ENCODE peak calls at places on chromosome 22, in nine cellular contexts. D is hepatocyte, Y is body of pancreas, V is cardiac fibroblast, E is spleen, X is neural progenitor cell, N is heart right ventricle, W is pancreas, M is MM.1S. L is an unnamed sample.

GRCh38 chr22:38177926-38178604 is 3.6 kb downstream of the PLA2G6 start:
- DNase-seq in D (peak; percentile 80), Y (peak; percentile 58), V (peak; percentile 85), E (no peak), X (peak; percentile 67), N (no peak), W (no peak), M (no peak), L (peak; percentile 92)

GRCh38 chr22:30689622-30690021 is 5.1 kb upstream of the OSBP2 start:
- DNase-seq in D (no peak), Y (no peak), V (no peak), E (no peak), X (no peak), N (no peak), W (no peak), M (no peak), L (no peak)

GRCh38 chr22:20606041-20606783 is 98.8 kb downstream of the MED15 start:
- DNase-seq in D (peak; percentile 93), Y (peak; percentile 93), V (peak; percentile 73), E (peak; percentile 88), X (peak; percentile 84), N (peak; percentile 22), W (peak; percentile 88), M (peak; percentile 81), L (peak; percentile 87)

GRCh38 chr22:17285661-17286060 is 66.4 kb upstream of the ADA2 start:
- DNase-seq in D (no peak), Y (no peak), V (no peak), E (peak; percentile 0), X (no peak), N (no peak), W (no peak), M (no peak), L (no peak)

GRCh38 chr22:25875461-25875860 is 133.5 kb downstream of the MYO18B start:
- DNase-seq in D (no peak), Y (no peak), V (no peak), E (no peak), X (no peak), N (no peak), W (no peak), M (no peak), L (no peak)

GRCh38 chr22:24578355-24579241 is 14.3 kb downstream of the LRRC75B start:
- DNase-seq in D (peak; percentile 67), Y (no peak), V (no peak), E (peak; percentile 3), X (no peak), N (no peak), W (no peak), M (no peak), L (peak; percentile 90)

GRCh38 chr22:45626198-45626651 is 45.4 kb upstream of the ATXN10 start:
- DNase-seq in D (peak; percentile 76), Y (peak; percentile 76), V (no peak), E (peak; percentile 39), X (no peak), N (no peak), W (peak; percentile 54), M (no peak), L (no peak)

GRCh38 chr22:26589367-26589844 is 526 bp downstream of the TPST2 start:
- DNase-seq in D (peak; percentile 53), Y (peak; percentile 56), V (peak; percentile 25), E (peak; percentile 91), X (peak; percentile 54), N (peak; percentile 24), W (no peak), M (no peak), L (no peak)

GRCh38 chr22:41933411-41934177 is 7.0 kb upstream of the TNFRSF13C start:
- DNase-seq in D (no peak), Y (no peak), V (no peak), E (peak; percentile 78), X (no peak), N (no peak), W (no peak), M (no peak), L (no peak)

GRCh38 chr22:25492950-25493790 is 71.3 kb upstream of the GRK3 start:
- DNase-seq in D (no peak), Y (peak; percentile 25), V (no peak), E (no peak), X (no peak), N (no peak), W (peak; percentile 23), M (no peak), L (no peak)

GRCh38 chr22:40153186-40153585 is 24.5 kb upstream of the TNRC6B start:
- DNase-seq in D (no peak), Y (no peak), V (no peak), E (no peak), X (no peak), N (no peak), W (no peak), M (no peak), L (no peak)

DNA sequence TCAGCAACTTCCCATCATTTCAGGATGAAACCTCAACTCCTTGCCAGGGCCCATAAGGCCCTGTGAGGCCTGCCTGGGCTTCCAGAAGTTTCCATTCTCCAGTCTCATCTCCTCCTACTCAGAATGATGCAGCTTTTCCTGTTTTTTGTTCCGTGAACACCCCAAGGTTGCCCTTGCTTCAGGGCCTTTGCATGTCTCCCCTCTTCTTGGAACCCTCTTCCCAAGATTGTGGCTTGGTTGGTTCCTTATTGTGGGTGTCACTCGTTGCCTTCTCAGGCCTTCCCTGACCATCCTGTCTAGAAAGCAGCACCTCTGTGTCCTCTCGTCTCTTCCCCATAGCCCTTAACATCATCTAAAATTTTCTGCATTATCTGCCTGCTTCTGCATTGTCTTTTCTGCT is 23.2 kb upstream of the YWHAH start:
- DNase-seq in D (no peak), Y (no peak), V (no peak), E (no peak), X (no peak), N (no peak), W (no peak), M (no peak), L (no peak)
- TF ChIP-seq CTCF in D (no peak), Y (no peak), V (no peak), E (no peak), X (no peak), N (no peak), W (no peak), M (no peak), L (no peak)

GRCh38 chr22:27598792-27599191 is 202.8 kb downstream of the MN1 start:
- DNase-seq in D (no peak), Y (no peak), V (no peak), E (no peak), X (no peak), N (no peak), W (no peak), M (no peak), L (no peak)

GRCh38 chr22:27596133-27596905 is 205.2 kb downstream of the MN1 start:
- DNase-seq in D (no peak), Y (no peak), V (no peak), E (no peak), X (no peak), N (no peak), W (no peak), M (no peak), L (no peak)

GRCh38 chr22:27601195-27601594 is 200.4 kb downstream of the MN1 start:
- DNase-seq in D (no peak), Y (no peak), V (peak; percentile 22), E (no peak), X (no peak), N (no peak), W (no peak), M (no peak), L (no peak)

GRCh38 chr22:27594474-27595134 is 207.0 kb downstream of the MN1 start:
- DNase-seq in D (no peak), Y (no peak), V (no peak), E (peak; percentile 19), X (no peak), N (no peak), W (no peak), M (no peak), L (no peak)

GRCh38 chr22:27597703-27598444 is 203.7 kb downstream of the MN1 start:
- DNase-seq in D (no peak), Y (peak; percentile 27), V (no peak), E (peak; percentile 9), X (no peak), N (no peak), W (peak; percentile 16), M (no peak), L (no peak)
- TF ChIP-seq CTCF in D (no peak), Y (peak; percentile 14), V (no peak), E (no peak), X (no peak), N (no peak), W (no peak), M (no peak), L (no peak)

DNA sequence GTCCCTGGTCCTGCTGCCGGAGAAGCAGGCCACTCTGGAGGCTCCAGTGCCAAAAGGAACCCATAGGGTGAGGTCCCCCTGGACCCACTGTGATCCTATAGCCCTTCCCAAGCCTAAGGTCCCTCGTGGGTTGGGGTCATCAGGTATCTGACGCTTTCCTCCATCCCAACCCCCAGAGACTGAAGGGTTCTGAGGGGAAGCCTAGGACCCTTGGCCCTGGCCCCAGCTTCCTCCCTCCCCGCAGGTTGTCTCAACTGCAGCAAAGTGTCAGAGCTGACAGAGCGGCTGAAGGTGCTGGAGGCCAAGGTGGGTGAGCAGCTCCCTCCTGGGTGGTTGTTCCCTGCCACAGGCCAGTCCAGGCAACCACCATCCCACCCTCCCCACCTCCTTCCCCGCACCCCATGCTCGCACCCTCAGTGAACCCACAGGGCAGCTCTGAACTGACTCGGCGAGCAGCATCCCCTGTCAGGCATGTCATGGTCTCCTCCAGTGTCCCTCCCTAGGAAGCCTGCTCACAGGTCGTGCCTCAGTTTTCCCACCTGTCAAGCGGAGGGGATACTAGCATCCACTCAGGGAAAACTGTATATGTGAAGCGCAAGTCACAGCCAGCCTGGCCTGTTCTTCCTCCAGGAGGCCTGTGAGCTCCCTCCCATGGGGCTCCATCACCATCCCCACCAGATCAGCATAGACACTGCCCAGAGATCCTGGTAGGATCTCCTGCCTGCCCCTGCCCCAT is 20.7 kb downstream of the EMID1 start:
- DNase-seq in D (no peak), Y (no peak), V (no peak), E (peak; percentile 58), X (no peak), N (no peak), W (no peak), M (no peak), L (no peak)
- TF ChIP-seq CTCF in D (no peak), Y (no peak), V (no peak), E (no peak), X (no peak), N (no peak), W (no peak), M (no peak), L (no peak)

GRCh38 chr22:22691055-22691454 is 46.6 kb downstream of the GGTLC2 start:
- DNase-seq in D (no peak), Y (no peak), V (peak; percentile 16), E (no peak), X (no peak), N (no peak), W (no peak), M (no peak), L (no peak)

GRCh38 chr22:22691716-22692701 is 47.6 kb downstream of the GGTLC2 start:
- DNase-seq in D (peak; percentile 54), Y (no peak), V (peak; percentile 29), E (no peak), X (no peak), N (no peak), W (no peak), M (no peak), L (no peak)

GRCh38 chr22:22694106-22694505 is 49.7 kb downstream of the GGTLC2 start:
- DNase-seq in D (no peak), Y (no peak), V (no peak), E (no peak), X (no peak), N (no peak), W (no peak), M (no peak), L (no peak)

GRCh38 chr22:22693531-22693884 is 49.1 kb downstream of the GGTLC2 start:
- DNase-seq in D (no peak), Y (no peak), V (no peak), E (no peak), X (no peak), N (no peak), W (no peak), M (no peak), L (no peak)

GRCh38 chr22:22692707-22693530 is 48.5 kb downstream of the GGTLC2 start:
- DNase-seq in D (peak; percentile 81), Y (peak; percentile 86), V (peak; percentile 64), E (peak; percentile 89), X (peak; percentile 55), N (no peak), W (peak; percentile 79), M (peak; percentile 44), L (peak; percentile 47)
- TF ChIP-seq CTCF in D (peak; percentile 60), Y (peak; percentile 74), V (peak; percentile 67), E (peak; percentile 46), X (peak; percentile 61), N (peak; percentile 38), W (peak; percentile 89), M (peak; percentile 70), L (peak; percentile 85)